ENCODE peak calls at places on chromosomes 12 and 14, in five cellular contexts. Y is cardiac fibroblast; H is CD4-positive, alpha-beta T cell; T is uterus; C is nephron progenitor cell. B is an unnamed sample.

GRCh38 chr12:127592278-127592677 is 674.7 kb upstream of the TMEM132C start:
- DNase-seq in Y (no peak), H (no peak), T (no peak), C (no peak), B (no peak)

GRCh38 chr14:61608245-61609142 is 86.8 kb upstream of the HIF1A start:
- DNase-seq in Y (peak), H (no peak), T (no peak), C (no peak), B (no peak)

GRCh38 chr14:100824156-100824555 is 1.8 kb upstream of the MEG3 start:
- DNase-seq in H (no peak), T (peak), Y (peak), C (peak), B (no peak)

GRCh38 chr14:62501021-62501750 is 544.1 kb downstream of the KCNH5 start:
- DNase-seq in T (no peak), H (no peak), C (no peak), Y (no peak), B (no peak)

GRCh38 chr14:61113561-61113960 is 132.5 kb downstream of the SLC38A6 start:
- DNase-seq in T (no peak), Y (no peak), C (no peak), H (no peak), B (no peak)

GRCh38 chr12:113498490-113498889 is 26.8 kb upstream of the LHX5 start:
- DNase-seq in T (no peak), H (no peak), C (no peak), Y (no peak), B (no peak)

GRCh38 chr12:119448737-119449136 is 114.2 kb downstream of the CCDC60 start:
- DNase-seq in C (no peak), T (no peak), Y (no peak), H (no peak), B (no peak)

GRCh38 chr14:80546056-80546854 is 335.0 kb upstream of the DIO2 start:
- DNase-seq in T (no peak), C (no peak), H (no peak), Y (no peak), B (no peak)

GRCh38 chr14:94392510-94392935 is 4.1 kb upstream of the SERPINA1 start:
- DNase-seq in H (no peak), C (no peak), T (no peak), Y (peak), B (no peak)

GRCh38 chr12:121575051-121575450 is 5.8 kb downstream of the KDM2B start:
- DNase-seq in Y (no peak), C (no peak), T (no peak), H (no peak), B (no peak)

GRCh38 chr14:104656014-104656714 is 33.3 kb upstream of the INF2 start:
- DNase-seq in H (no peak), Y (no peak), T (no peak), C (no peak), B (no peak)

DNA sequence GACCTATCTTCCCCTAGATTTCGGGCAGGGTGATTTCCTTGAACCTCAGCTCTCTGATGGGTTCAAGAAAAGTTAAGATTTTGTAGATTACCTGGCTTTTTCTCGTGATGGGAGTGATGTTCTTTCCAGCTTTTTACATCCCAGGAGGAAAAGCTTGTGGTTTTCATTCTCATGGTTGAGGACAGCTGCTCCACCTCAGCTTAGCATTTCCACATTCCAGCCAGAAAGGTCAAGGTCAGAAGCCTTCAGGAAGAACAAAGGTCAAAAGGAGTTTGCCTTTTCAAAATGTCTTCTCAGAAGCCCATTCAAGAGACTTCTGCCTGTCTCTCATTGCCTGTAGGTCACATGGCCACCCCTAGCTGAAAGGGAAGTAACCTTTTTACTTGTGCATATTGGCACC is 6.7 kb upstream of the ADGRD1 start:
- DNase-seq in H (no peak), Y (peak), T (no peak), C (no peak), B (no peak)
- TF ChIP-seq CTCF in H (no peak), Y (no peak), T (no peak), C (no peak), B (no peak)

DNA sequence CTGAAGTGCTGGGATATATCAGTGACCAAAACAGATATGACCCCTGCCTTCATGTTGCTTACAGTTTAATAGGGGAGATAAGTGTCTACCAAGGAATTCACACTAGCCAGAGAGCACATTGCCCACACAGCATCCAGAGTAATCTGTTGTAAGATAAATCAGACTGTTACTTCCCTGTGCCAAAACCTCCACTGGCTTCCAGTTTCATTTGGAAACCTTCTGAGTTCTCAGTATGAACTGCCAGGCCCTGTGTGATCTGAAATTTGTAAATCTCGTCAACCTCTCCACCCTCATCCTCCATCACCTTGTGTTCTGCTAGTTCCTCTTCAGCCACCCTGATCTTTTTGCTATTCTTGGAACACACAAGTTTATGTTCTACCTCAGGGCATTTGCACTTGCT is 154.7 kb downstream of the ETV6 start:
- DNase-seq in T (no peak), H (no peak), C (no peak), Y (no peak), B (no peak)
- TF ChIP-seq CTCF in T (no peak), H (no peak), C (no peak), Y (no peak), B (no peak)

DNA sequence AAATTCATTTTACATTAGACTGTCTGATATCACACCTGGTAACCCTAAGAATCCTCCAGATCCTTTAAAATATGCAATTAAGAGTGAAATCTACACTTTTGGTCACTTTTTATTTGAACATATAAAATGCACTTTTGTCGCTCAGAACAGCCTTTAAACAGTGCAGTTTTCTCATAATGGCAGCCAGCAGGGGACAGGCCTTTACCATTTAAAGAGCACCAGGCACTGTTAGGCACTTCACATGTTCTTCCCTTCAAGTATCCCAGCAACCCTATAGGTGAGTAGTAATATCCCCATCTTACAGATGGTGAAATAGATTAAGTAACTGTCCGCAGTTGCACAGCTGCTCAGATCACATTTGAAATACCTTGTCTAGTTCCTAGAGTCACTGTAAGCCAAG is 11.3 kb upstream of the SAMD4A start:
- DNase-seq in H (no peak), T (no peak), Y (no peak), C (no peak), B (no peak)
- TF ChIP-seq CTCF in H (no peak), T (no peak), Y (peak), C (no peak), B (peak)

GRCh38 chr14:71206123-71206522 is 298.9 kb downstream of the PCNX1 start:
- DNase-seq in Y (no peak), T (no peak), H (no peak), C (no peak), B (no peak)

GRCh38 chr14:71212093-71212492 is 304.8 kb downstream of the PCNX1 start:
- DNase-seq in H (no peak), C (no peak), T (no peak), Y (no peak), B (no peak)

GRCh38 chr14:71206766-71207371 is 299.6 kb downstream of the PCNX1 start:
- DNase-seq in T (peak), C (no peak), H (no peak), Y (peak), B (no peak)

GRCh38 chr14:71209888-71210287 is 302.6 kb downstream of the PCNX1 start:
- DNase-seq in T (no peak), H (no peak), Y (no peak), C (no peak), B (no peak)

DNA sequence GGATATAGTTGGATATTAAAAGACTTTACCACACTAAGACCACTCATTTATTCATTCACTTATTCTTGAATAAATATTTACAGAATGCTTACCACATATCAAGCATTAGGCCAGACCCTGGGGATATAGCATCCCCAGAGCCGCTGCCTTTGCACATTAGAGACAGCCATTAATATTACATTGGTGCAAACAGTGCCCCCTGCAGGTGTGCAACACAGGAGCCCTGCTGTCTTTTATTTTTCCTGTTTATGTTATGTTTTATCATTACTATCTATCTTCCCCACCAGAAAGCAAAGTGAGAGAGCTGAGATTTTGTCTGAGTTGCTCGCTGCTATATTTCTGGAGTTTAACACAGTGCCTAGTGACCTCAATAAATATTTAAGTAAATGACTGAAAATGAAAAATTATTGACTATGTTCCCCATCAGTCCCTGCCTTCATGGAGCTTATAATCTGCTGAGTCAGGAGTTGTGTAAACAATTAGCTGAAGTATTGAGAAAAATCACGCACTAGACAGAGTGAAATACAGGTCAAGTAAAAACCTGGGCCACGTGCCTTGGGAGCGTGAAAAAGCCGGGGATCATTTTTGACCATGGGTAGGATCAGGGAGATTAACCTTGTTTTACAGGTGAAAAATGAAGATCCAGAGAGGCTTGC is 301.6 kb downstream of the PCNX1 start:
- DNase-seq in C (no peak), T (no peak), Y (no peak), H (no peak), B (no peak)
- TF ChIP-seq CTCF in C (no peak), T (no peak), Y (no peak), H (no peak), B (no peak)

DNA sequence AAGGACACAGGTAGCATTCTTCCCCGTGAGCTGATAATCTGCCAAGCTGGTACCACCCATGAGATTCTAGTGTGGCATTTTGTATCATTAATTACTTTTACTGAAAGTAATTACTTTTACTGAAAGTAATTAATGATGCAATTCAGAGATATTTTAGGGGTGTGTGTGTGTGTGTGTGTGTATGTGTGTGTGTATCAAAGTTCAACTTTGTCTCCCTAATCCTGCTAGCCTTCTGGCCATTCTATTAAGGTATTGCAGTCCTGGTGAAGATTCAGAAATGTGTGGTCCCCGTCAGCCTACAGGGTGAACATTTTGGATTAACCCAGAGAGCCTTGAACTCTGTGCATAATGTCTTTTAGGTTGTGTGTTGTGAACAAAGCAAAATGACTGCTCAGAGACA is 310.8 kb downstream of the ZFP36L1 start:
- DNase-seq in Y (no peak), C (no peak), T (no peak), H (no peak), B (no peak)
- TF ChIP-seq CTCF in Y (no peak), C (no peak), T (no peak), H (no peak), B (no peak)

DNA sequence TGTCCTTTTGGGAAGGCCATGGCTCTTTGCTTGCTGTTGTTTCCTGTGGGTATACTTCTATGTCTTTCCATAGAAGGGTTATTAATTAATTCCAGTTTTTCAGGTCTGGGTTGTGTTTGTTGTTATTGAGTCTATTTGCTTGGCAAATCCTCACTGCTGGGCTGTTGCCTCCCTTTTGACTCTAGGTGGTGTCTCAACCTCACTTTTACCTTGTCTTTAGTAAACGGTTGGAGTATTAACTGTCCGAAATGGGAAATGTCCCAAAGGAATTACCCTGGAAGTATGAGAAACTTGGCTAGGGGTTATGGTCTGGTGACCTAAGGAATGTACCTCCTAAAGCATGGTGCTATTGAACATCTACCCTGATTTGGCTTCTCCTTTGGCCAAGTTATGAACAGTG is 16.7 kb downstream of the PRH1 start:
- DNase-seq in C (no peak), H (no peak), T (no peak), Y (peak), B (no peak)
- TF ChIP-seq CTCF in C (no peak), H (no peak), T (no peak), Y (no peak), B (no peak)

DNA sequence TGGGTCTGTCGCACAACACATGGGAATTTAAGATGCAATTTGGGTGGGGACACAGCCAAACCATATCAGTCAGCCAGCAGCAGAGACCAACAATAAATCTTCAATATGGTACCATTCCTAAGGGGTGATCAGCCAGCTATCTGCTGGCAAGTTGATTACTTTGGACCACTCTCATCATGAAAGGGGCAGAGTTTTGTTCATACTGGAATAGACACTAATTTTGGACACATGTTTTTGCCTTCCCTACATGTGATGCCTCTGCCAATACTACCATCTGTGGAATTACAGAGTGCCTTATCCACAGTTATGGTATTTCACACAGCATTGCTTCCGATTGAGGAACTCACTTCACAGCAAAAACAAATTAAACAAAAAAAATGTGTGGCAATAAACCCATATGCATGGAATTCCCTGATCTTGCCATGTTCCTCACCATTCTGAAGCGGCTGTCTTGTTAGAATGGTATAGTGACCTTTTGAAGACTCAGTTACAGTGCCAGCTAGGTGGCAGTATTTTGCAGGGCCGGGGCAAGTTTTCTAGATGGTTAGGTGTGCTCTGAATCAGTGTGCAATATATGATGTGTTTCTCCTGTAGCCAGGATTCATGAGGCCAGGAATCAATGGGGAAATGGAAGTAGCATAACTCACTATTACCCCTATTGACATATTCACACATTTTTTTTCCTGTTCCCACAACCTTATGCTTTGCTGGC is 179.0 kb upstream of the IGF1 start:
- DNase-seq in C (no peak), T (no peak), Y (no peak), H (no peak), B (no peak)
- TF ChIP-seq CTCF in C (no peak), T (no peak), Y (no peak), H (no peak), B (peak)